ENCODE peak calls at places on chromosomes 11 and 22, in nine cellular contexts. One of them, this sample, is unnamed.

GRCh38 chr11:69240332-69241074 is 53.5 kb upstream of the MYEOV start:
- DNase-seq in brain microvascular endothelial cell: no peak
- DNase-seq in glutamatergic neuron: no peak
- DNase-seq in ACHN: peak
- DNase-seq in amniotic stem cell: no peak
- DNase-seq in mucosa of gallbladder: no peak
- DNase-seq in WTC11: no peak
- DNase-seq in stimulated activated CD8-positive, alpha-beta memory T cell treated with anti-CD3 and anti-CD28 coated beads, Interleukin-15, amount 100 ng/mL, for 24 hours: no peak
- DNase-seq in activated CD4-positive, alpha-beta T cell treated with anti-CD3 and anti-CD28 coated beads for 24 hours: no peak
- DNase-seq in this sample: no peak

GRCh38 chr11:120660024-120660565 is 148.5 kb downstream of the GRIK4 start:
- DNase-seq in brain microvascular endothelial cell: peak
- DNase-seq in glutamatergic neuron: peak
- DNase-seq in ACHN: peak
- DNase-seq in amniotic stem cell: no peak
- DNase-seq in mucosa of gallbladder: no peak
- DNase-seq in WTC11: peak
- DNase-seq in stimulated activated CD8-positive, alpha-beta memory T cell treated with anti-CD3 and anti-CD28 coated beads, Interleukin-15, amount 100 ng/mL, for 24 hours: no peak
- DNase-seq in activated CD4-positive, alpha-beta T cell treated with anti-CD3 and anti-CD28 coated beads for 24 hours: no peak
- DNase-seq in this sample: no peak

GRCh38 chr11:93686226-93686625 is 24.7 kb downstream of the CEP295 start:
- DNase-seq in brain microvascular endothelial cell: no peak
- DNase-seq in glutamatergic neuron: no peak
- DNase-seq in ACHN: no peak
- DNase-seq in amniotic stem cell: no peak
- DNase-seq in mucosa of gallbladder: no peak
- DNase-seq in WTC11: no peak
- DNase-seq in stimulated activated CD8-positive, alpha-beta memory T cell treated with anti-CD3 and anti-CD28 coated beads, Interleukin-15, amount 100 ng/mL, for 24 hours: no peak
- DNase-seq in activated CD4-positive, alpha-beta T cell treated with anti-CD3 and anti-CD28 coated beads for 24 hours: no peak
- DNase-seq in this sample: no peak

GRCh38 chr11:133934599-133935550 is 21.9 kb downstream of the IGSF9B start:
- DNase-seq in brain microvascular endothelial cell: peak
- DNase-seq in glutamatergic neuron: no peak
- DNase-seq in ACHN: no peak
- DNase-seq in amniotic stem cell: peak
- DNase-seq in mucosa of gallbladder: peak
- DNase-seq in WTC11: no peak
- DNase-seq in stimulated activated CD8-positive, alpha-beta memory T cell treated with anti-CD3 and anti-CD28 coated beads, Interleukin-15, amount 100 ng/mL, for 24 hours: no peak
- DNase-seq in activated CD4-positive, alpha-beta T cell treated with anti-CD3 and anti-CD28 coated beads for 24 hours: no peak
- DNase-seq in this sample: no peak

GRCh38 chr22:32606181-32606580 is 131.6 kb downstream of the FBXO7 start:
- DNase-seq in brain microvascular endothelial cell: no peak
- DNase-seq in glutamatergic neuron: no peak
- DNase-seq in ACHN: no peak
- DNase-seq in amniotic stem cell: no peak
- DNase-seq in mucosa of gallbladder: no peak
- DNase-seq in WTC11: no peak
- DNase-seq in stimulated activated CD8-positive, alpha-beta memory T cell treated with anti-CD3 and anti-CD28 coated beads, Interleukin-15, amount 100 ng/mL, for 24 hours: no peak
- DNase-seq in activated CD4-positive, alpha-beta T cell treated with anti-CD3 and anti-CD28 coated beads for 24 hours: no peak
- DNase-seq in this sample: no peak

GRCh38 chr11:106917973-106918372 is 100.3 kb downstream of the GUCY1A2 start:
- DNase-seq in brain microvascular endothelial cell: no peak
- DNase-seq in glutamatergic neuron: peak
- DNase-seq in ACHN: peak
- DNase-seq in amniotic stem cell: no peak
- DNase-seq in mucosa of gallbladder: no peak
- DNase-seq in WTC11: peak
- DNase-seq in stimulated activated CD8-positive, alpha-beta memory T cell treated with anti-CD3 and anti-CD28 coated beads, Interleukin-15, amount 100 ng/mL, for 24 hours: no peak
- DNase-seq in activated CD4-positive, alpha-beta T cell treated with anti-CD3 and anti-CD28 coated beads for 24 hours: no peak
- DNase-seq in this sample: no peak

GRCh38 chr11:21511835-21512440 is 680.9 kb upstream of the ANO5 start:
- DNase-seq in brain microvascular endothelial cell: peak
- DNase-seq in glutamatergic neuron: peak
- DNase-seq in ACHN: peak
- DNase-seq in amniotic stem cell: no peak
- DNase-seq in mucosa of gallbladder: peak
- DNase-seq in WTC11: peak
- DNase-seq in stimulated activated CD8-positive, alpha-beta memory T cell treated with anti-CD3 and anti-CD28 coated beads, Interleukin-15, amount 100 ng/mL, for 24 hours: no peak
- DNase-seq in activated CD4-positive, alpha-beta T cell treated with anti-CD3 and anti-CD28 coated beads for 24 hours: peak
- DNase-seq in this sample: peak

GRCh38 chr11:23079382-23079813 is 219.1 kb upstream of the CCDC179 start:
- DNase-seq in brain microvascular endothelial cell: peak
- DNase-seq in glutamatergic neuron: no peak
- DNase-seq in ACHN: no peak
- DNase-seq in amniotic stem cell: peak
- DNase-seq in mucosa of gallbladder: no peak
- DNase-seq in WTC11: no peak
- DNase-seq in stimulated activated CD8-positive, alpha-beta memory T cell treated with anti-CD3 and anti-CD28 coated beads, Interleukin-15, amount 100 ng/mL, for 24 hours: no peak
- DNase-seq in activated CD4-positive, alpha-beta T cell treated with anti-CD3 and anti-CD28 coated beads for 24 hours: no peak
- DNase-seq in this sample: no peak

GRCh38 chr22:26779108-26779507 is 121.7 kb downstream of the MIAT start:
- DNase-seq in brain microvascular endothelial cell: no peak
- DNase-seq in glutamatergic neuron: no peak
- DNase-seq in ACHN: no peak
- DNase-seq in amniotic stem cell: no peak
- DNase-seq in mucosa of gallbladder: no peak
- DNase-seq in WTC11: no peak
- DNase-seq in stimulated activated CD8-positive, alpha-beta memory T cell treated with anti-CD3 and anti-CD28 coated beads, Interleukin-15, amount 100 ng/mL, for 24 hours: no peak
- DNase-seq in activated CD4-positive, alpha-beta T cell treated with anti-CD3 and anti-CD28 coated beads for 24 hours: no peak
- DNase-seq in this sample: no peak